ENCODE peak calls at places on chromosome 19, in nine cellular contexts. J, L, S, P, B, R, Y, N and I are unnamed samples.
A peak's percentile ranks its signal among the peaks of the same experiment; 100 is the strongest.

GRCh38 chr19:7376151-7376852 is 27.6 kb downstream of the ARHGEF18 start:
- DNase-seq in R (peak; percentile 51), Y (no peak), J (no peak), S (no peak), B (no peak), N (no peak), P (no peak), L (peak; percentile 31), I (peak; percentile 33)

GRCh38 chr19:51422053-51422448 is 4.6 kb upstream of the SIGLEC10 start:
- DNase-seq in N (peak; percentile 80), P (peak; percentile 83), J (peak; percentile 94), Y (peak; percentile 74), L (peak; percentile 92), S (peak; percentile 62), B (peak; percentile 88), R (peak; percentile 97), I (peak; percentile 12)

GRCh38 chr19:44745386-44745831 is 3.1 kb upstream of the BCL3 start:
- DNase-seq in B (peak; percentile 87), N (no peak), J (no peak), S (no peak), L (peak; percentile 90), P (peak; percentile 81), Y (no peak), R (peak; percentile 52), I (peak; percentile 72)

GRCh38 chr19:9673912-9674668 is 810 bp downstream of the ZNF562 start:
- DNase-seq in L (no peak), N (no peak), Y (no peak), P (no peak), R (peak; percentile 29), J (no peak), S (no peak), B (peak; percentile 34), I (peak; percentile 25)

GRCh38 chr19:12364391-12365093 is 941 bp downstream of the ZNF442 start:
- DNase-seq in R (peak; percentile 30), L (peak; percentile 75), J (peak; percentile 27), B (peak; percentile 71), Y (no peak), P (peak; percentile 67), S (no peak), N (no peak), I (peak; percentile 3)

GRCh38 chr19:17292301-17293074 is 10.7 kb downstream of the ABHD8 start:
- DNase-seq in P (peak; percentile 86), S (peak; percentile 47), L (peak; percentile 90), Y (peak; percentile 65), B (peak; percentile 92), R (peak; percentile 93), N (peak; percentile 69), J (peak; percentile 84), I (peak; percentile 67)

GRCh38 chr19:53190253-53190652 is 2.9 kb downstream of the ZNF665 start:
- DNase-seq in S (no peak), N (no peak), R (no peak), Y (no peak), P (no peak), B (no peak), J (no peak), L (no peak), I (no peak)

GRCh38 chr19:35718345-35719041 is 690 bp downstream of the KMT2B start:
- DNase-seq in B (peak; percentile 62), S (peak; percentile 39), J (peak; percentile 41), L (peak; percentile 85), R (peak; percentile 37), Y (no peak), N (peak; percentile 40), P (peak; percentile 77), I (no peak)

GRCh38 chr19:12782424-12783225 is 7.3 kb upstream of the HOOK2 start:
- DNase-seq in J (peak; percentile 70), P (peak; percentile 93), N (peak; percentile 92), L (peak; percentile 97), R (peak; percentile 55), S (peak; percentile 94), Y (peak; percentile 89), B (peak; percentile 84), I (peak; percentile 74)

GRCh38 chr19:10363789-10364281 is 16.5 kb downstream of the TYK2 start:
- DNase-seq in B (no peak), L (no peak), Y (no peak), P (no peak), S (peak; percentile 37), N (no peak), J (no peak), R (no peak), I (peak; percentile 29)

GRCh38 chr19:55166530-55167268 is at the start of gene DNAAF3:
- DNase-seq in S (peak; percentile 91), N (peak; percentile 20), B (peak; percentile 99), P (peak; percentile 90), Y (peak; percentile 29), R (peak; percentile 99), J (peak; percentile 98), L (peak; percentile 91), I (peak; percentile 93)

GRCh38 chr19:40191836-40192646 is 815 bp downstream of the MAP3K10 start:
- DNase-seq in J (peak; percentile 61), S (no peak), R (peak; percentile 85), N (no peak), Y (no peak), B (peak; percentile 61), L (peak; percentile 83), P (no peak), I (no peak)

GRCh38 chr19:40503300-40503699 is 36.5 kb downstream of the SPTBN4 start:
- DNase-seq in R (peak; percentile 63), P (no peak), S (no peak), Y (no peak), J (no peak), L (no peak), N (no peak), B (no peak), I (no peak)

GRCh38 chr19:35959040-35959967 is 23.1 kb downstream of the LRFN3 start:
- DNase-seq in L (peak; percentile 85), P (no peak), J (no peak), R (peak; percentile 57), N (peak; percentile 74), Y (peak; percentile 72), S (peak; percentile 68), B (peak; percentile 68), I (no peak)

GRCh38 chr19:14440049-14440448 is 6.9 kb downstream of the PKN1 start:
- DNase-seq in J (no peak), S (no peak), P (peak; percentile 85), N (peak; percentile 69), Y (peak; percentile 68), B (no peak), R (peak; percentile 35), L (peak; percentile 86), I (no peak)

GRCh38 chr19:8615813-8616596 is 5.5 kb upstream of the ADAMTS10 start:
- DNase-seq in R (peak; percentile 79), Y (peak; percentile 42), P (peak; percentile 84), S (no peak), J (peak; percentile 60), N (peak; percentile 45), B (peak; percentile 58), L (peak; percentile 88), I (no peak)

GRCh38 chr19:45471866-45472556 is 4.2 kb downstream of the FOSB start:
- DNase-seq in S (no peak), J (no peak), P (peak; percentile 56), L (no peak), B (peak; percentile 20), Y (no peak), R (peak; percentile 30), N (no peak), I (no peak)

GRCh38 chr19:20453424-20453938 is 112.1 kb downstream of the ZNF737 start:
- DNase-seq in B (no peak), J (no peak), P (no peak), S (no peak), Y (no peak), L (no peak), N (no peak), R (no peak), I (no peak)

GRCh38 chr19:51904331-51905165 is at the start of gene ZNF649:
- DNase-seq in L (peak; percentile 95), Y (peak; percentile 74), S (peak; percentile 81), N (peak; percentile 56), J (peak; percentile 91), R (peak; percentile 96), P (peak; percentile 88), B (peak; percentile 95), I (peak; percentile 72)

DNA sequence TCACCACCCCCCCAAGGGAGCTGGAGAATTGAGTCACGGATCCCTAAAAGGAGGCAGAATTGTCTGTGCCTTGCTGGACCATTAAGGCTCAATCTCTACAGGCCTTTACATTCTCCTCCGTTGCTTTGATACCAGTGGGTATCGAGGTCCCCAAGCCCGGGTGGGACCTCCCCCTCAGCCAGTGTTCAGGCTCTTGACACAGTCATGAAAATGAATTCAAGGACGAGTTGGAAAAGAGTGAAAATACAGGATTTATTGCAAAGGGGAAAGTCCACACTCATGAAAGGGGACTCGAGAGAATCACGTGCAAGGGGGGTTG is 5.6 kb downstream of the PPP1R15A start:
- DNase-seq in J (no peak), P (no peak), L (no peak), B (peak; percentile 30), S (no peak), R (no peak), Y (no peak), N (no peak), I (no peak)
- H3K27ac ChIP-seq in J (peak overlapping the region; percentile 22), P (peak overlapping the region; percentile 100), L (no peak overlapping the region), B (peak overlapping the region; percentile 3), S (no peak overlapping the region), R (no peak overlapping the region), Y (no peak overlapping the region), N (peak overlapping the region; percentile 61), I (peak overlapping the region; percentile 18)

GRCh38 chr19:2208975-2209374 is 27.2 kb downstream of the PLEKHJ1 start:
- DNase-seq in S (no peak), B (no peak), Y (no peak), R (no peak), L (no peak), P (no peak), N (no peak), J (no peak), I (no peak)
- H3K27ac ChIP-seq in S (no peak overlapping the region), B (peak overlapping the region; percentile 71), Y (no peak overlapping the region), R (peak overlapping the region; percentile 50), L (no peak overlapping the region), P (no peak overlapping the region), N (no peak overlapping the region), J (peak overlapping the region; percentile 43), I (peak overlapping the region; percentile 42)

DNA sequence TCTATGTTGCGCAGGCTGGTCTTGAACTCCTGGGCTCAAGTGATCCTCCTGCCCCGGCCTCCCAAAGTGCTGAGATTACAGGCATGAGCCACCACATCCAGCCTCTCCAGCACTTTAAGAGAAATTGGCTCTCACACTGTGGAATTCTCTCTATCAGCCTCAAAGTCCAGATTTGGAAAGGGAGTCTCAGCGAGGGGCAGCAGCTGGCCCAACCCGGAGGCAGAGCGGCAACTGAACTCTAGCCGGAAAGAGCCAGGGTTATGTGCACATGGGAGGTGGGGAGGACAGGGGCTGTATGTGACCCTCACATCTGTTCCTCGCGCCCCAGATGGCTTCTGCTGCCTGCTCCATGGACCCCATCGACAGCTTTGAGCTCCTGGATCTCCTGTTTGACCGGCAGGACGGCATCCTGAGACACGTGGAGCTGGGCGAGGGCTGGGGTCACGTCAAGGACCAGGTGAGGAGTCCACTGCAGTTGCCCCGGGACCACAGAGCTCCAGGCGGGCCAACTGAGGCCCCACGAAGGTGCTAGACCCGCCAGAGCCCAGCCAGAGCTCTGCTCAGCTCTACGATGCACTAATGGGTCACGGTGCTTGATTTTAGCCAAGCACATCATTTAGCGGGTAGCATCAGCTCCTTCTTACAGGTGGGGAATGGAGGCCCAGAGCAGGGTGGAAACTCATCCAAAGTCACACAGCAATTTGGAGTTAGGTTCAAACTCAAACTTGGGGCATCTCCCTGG is 1.3 kb downstream of the CREB3L3 start:
- DNase-seq in S (no peak), B (no peak), Y (no peak), J (no peak), R (no peak), N (no peak), P (no peak), L (no peak), I (no peak)
- H3K27ac ChIP-seq in S (no peak overlapping the region), B (no peak overlapping the region), Y (no peak overlapping the region), J (no peak overlapping the region), R (no peak overlapping the region), N (no peak overlapping the region), P (no peak overlapping the region), L (no peak overlapping the region), I (no peak overlapping the region)

GRCh38 chr19:6067975-6068374 is 42.3 kb downstream of the RFX2 start:
- DNase-seq in P (peak; percentile 50), R (no peak), S (no peak), N (no peak), B (no peak), J (no peak), L (no peak), Y (no peak), I (no peak)
- H3K27ac ChIP-seq in P (peak overlapping the region; percentile 85), R (no peak overlapping the region), S (peak overlapping the region; percentile 64), N (no peak overlapping the region), B (peak overlapping the region; percentile 95), J (no peak overlapping the region), L (peak overlapping the region; percentile 95), Y (no peak overlapping the region), I (peak overlapping the region; percentile 94)